ENCODE peak calls at places on chromosome 17, in ten cellular contexts. A, I, V, S, N, T, Q, F, K and L are unnamed samples.

GRCh38 chr17:38729886-38730525 is at the start of gene CISD3:
- DNase-seq in F (peak; percentile 94), S (peak; percentile 76), T (peak; percentile 91), A (peak; percentile 78), N (peak; percentile 95), Q (peak; percentile 97), V (peak; percentile 84), K (peak; percentile 62), I (peak; percentile 90), L (peak; percentile 86)

GRCh38 chr17:58932956-58933355 is 173.7 kb downstream of the TRIM37 start:
- DNase-seq in V (no peak), A (no peak), Q (no peak), K (no peak), F (no peak), S (no peak), I (no peak), N (no peak), T (no peak), L (no peak)

GRCh38 chr17:72077326-72077960 is 43.4 kb upstream of the SOX9 start:
- DNase-seq in Q (no peak), F (no peak), N (no peak), T (no peak), K (no peak), V (no peak), S (peak; percentile 10), I (no peak), A (no peak), L (no peak)

GRCh38 chr17:63837480-63837879 is 5.0 kb downstream of the SMARCD2 start:
- DNase-seq in K (no peak), I (peak; percentile 62), N (no peak), F (no peak), A (no peak), V (no peak), Q (peak; percentile 68), T (no peak), S (no peak), L (no peak)

GRCh38 chr17:37399404-37399803 is 7.2 kb downstream of the ACACA start:
- DNase-seq in S (peak; percentile 19), K (no peak), V (no peak), A (no peak), T (no peak), F (no peak), I (no peak), Q (no peak), N (no peak), L (no peak)

GRCh38 chr17:17737938-17738894 is 57.0 kb downstream of the RAI1 start:
- DNase-seq in A (no peak), F (no peak), I (peak; percentile 86), S (no peak), N (no peak), T (peak; percentile 74), K (peak; percentile 67), Q (no peak), V (peak; percentile 60), L (peak; percentile 61)

GRCh38 chr17:80866050-80866793 is 125.4 kb upstream of the CHMP6 start:
- DNase-seq in K (peak; percentile 45), T (peak; percentile 62), F (peak; percentile 68), N (peak; percentile 81), S (peak; percentile 69), V (peak; percentile 71), Q (peak; percentile 79), I (peak; percentile 80), A (peak; percentile 70), L (peak; percentile 83)

GRCh38 chr17:58324409-58325288 is 3.9 kb downstream of the TSPOAP1 start:
- DNase-seq in A (no peak), N (peak; percentile 67), Q (peak; percentile 86), V (no peak), S (peak; percentile 18), I (peak; percentile 82), F (no peak), T (peak; percentile 69), K (no peak), L (no peak)

GRCh38 chr17:17538417-17539391 is 42.5 kb upstream of the RASD1 start:
- DNase-seq in K (no peak), A (no peak), I (no peak), T (peak; percentile 78), V (no peak), N (no peak), Q (no peak), S (peak; percentile 6), F (peak; percentile 26), L (no peak)

GRCh38 chr17:18225562-18226283 is at the start of gene LLGL1:
- DNase-seq in A (no peak), V (no peak), I (no peak), K (no peak), T (no peak), N (no peak), S (no peak), F (peak; percentile 71), Q (no peak), L (no peak)

GRCh38 chr17:33292981-33293867 is at the start of gene ASIC2:
- DNase-seq in V (peak; percentile 73), K (no peak), Q (peak; percentile 68), T (no peak), A (no peak), N (no peak), F (peak; percentile 24), I (peak; percentile 40), S (peak; percentile 4), L (no peak)

GRCh38 chr17:72719582-72720493 is 372.6 kb downstream of the SLC39A11 start:
- DNase-seq in N (no peak), A (no peak), T (no peak), V (no peak), F (no peak), K (no peak), Q (peak; percentile 76), S (peak; percentile 67), I (no peak), L (peak; percentile 72)

GRCh38 chr17:59618894-59619312 is 792 bp upstream of the CLTC start:
- DNase-seq in A (no peak), V (peak; percentile 94), N (no peak), T (no peak), Q (no peak), K (no peak), S (peak; percentile 94), I (no peak), F (no peak), L (no peak)

GRCh38 chr17:10233157-10233556 is 34.8 kb upstream of the GAS7 start:
- DNase-seq in Q (no peak), F (no peak), K (no peak), A (no peak), S (no peak), N (no peak), V (no peak), T (no peak), I (no peak), L (no peak)

DNA sequence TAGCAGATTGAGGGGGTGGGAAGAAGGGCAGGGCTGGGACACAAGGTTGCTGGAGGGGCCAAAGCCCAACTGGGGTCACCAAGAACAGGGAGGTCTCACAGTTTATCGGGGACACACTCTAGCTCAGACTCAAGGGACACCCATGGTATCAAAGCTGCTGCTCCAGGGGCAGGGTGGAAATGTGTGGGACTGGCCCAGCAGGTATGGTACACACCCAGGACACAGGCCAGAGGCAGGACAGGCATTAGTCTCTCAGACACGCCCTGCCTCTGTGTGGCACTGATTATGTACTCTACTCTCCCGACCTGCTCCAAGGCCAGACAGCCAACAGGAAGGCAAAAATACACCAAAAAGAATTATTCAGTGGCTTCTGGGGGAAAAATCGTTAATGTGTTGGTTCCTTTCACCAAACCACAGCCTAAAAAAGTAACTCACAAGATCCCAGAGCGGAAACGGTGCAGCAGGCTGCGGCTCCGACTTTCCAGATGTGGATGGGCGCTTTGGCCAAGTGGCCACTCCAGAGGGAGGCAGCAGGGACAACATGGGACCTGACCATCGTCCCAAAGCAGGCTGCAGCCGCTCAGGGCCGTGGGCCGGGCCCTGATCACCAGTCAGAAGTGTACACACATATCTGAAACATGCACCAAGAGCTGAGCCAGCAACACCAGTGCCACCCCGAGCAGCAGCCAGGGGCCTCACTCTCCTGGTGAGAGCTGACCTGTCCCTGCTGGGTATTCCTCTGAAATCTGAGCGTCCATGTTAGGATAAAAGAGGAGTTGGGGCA is 978 bp upstream of the SIRT7 start:
- DNase-seq in T (peak; percentile 79), F (no peak), I (no peak), Q (no peak), N (no peak), V (no peak), A (no peak), K (no peak), S (no peak), L (no peak)
- TF ChIP-seq POLR2A in T (no peak), F (no peak), I (no peak), Q (no peak), N (no peak), V (no peak), A (no peak), K (no peak), S (no peak), L (peak; percentile 69)

GRCh38 chr17:15496735-15497134 is 29.3 kb upstream of the CDRT4 start:
- DNase-seq in Q (no peak), A (no peak), K (no peak), V (no peak), T (no peak), N (no peak), S (no peak), I (no peak), F (no peak), L (no peak)
- H3K27ac ChIP-seq in Q (no peak overlapping the region), A (no peak overlapping the region), K (no peak overlapping the region), V (no peak overlapping the region), T (no peak overlapping the region), N (peak overlapping the region; percentile 35), S (no peak overlapping the region), I (no peak overlapping the region), F (peak overlapping the region; percentile 25), L (no peak overlapping the region)

GRCh38 chr17:50219939-50220465 is 18.6 kb upstream of the COL1A1 start:
- DNase-seq in S (peak; percentile 75), A (peak; percentile 37), V (no peak), Q (no peak), T (no peak), I (no peak), N (no peak), F (no peak), K (no peak), L (no peak)
- TF ChIP-seq POLR2A in S (peak; percentile 40), A (no peak), V (no peak), Q (no peak), T (no peak), I (no peak), N (no peak), F (no peak), K (no peak), L (no peak)

DNA sequence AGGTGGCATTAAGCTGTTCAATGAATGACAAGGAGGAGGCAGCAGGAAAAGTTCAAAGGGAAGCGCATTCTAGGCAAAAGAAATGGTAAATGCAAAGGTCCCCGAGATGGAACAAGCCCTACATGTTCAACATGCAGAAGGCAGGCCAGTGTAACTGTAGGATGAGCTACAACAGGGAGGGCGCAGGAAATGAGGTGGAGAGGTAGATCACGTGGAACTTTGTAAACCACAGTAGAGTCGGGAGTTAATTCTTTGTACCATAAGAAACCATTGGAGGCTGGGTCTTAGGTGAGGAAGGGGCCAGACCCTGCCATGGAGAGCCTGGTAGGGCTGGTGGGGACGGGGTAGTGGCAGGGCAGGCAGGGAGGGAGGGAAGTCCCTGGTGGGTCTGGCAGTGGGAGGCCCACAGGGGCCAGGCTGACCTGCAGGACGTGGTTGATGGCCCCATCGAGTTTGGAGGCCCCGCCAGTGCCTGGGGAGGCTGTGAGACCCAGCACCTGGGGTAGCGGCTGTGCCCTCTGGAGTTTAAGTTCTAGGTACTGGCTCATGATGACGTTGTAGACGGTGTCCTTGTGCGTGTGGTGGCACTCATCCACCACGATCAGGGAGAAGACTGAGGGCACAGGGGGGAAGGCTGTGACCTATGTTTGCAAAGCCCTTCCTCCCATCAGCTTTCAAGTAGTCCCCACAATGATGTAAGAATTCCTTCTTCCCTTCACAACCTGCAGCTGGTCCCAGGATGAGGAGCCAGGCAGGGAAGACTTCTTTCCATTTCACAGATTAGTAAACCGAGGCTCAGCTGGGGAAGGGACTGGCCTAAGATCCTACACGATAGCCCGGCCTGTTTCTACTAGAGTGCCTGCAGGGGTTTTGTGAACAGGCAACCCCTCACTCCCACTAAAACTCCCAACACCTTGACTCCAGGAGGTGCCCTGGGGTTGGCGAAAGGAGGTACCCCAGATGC is 1.9 kb downstream of the DHX58 start:
- DNase-seq in F (no peak), Q (no peak), N (peak; percentile 42), I (no peak), K (no peak), T (no peak), A (no peak), S (no peak), V (no peak), L (peak; percentile 42)
- H3K27ac ChIP-seq in F (no peak overlapping the region), Q (no peak overlapping the region), N (no peak overlapping the region), I (no peak overlapping the region), K (no peak overlapping the region), T (no peak overlapping the region), A (no peak overlapping the region), S (no peak overlapping the region), V (peak overlapping the region; percentile 92), L (no peak overlapping the region)